ENCODE peak calls at places on chromosomes 2 and 18, in nine cellular contexts. C is GM23338, P is AG09309, I is colonic mucosa, O is IMR-90, W is astrocyte of the spinal cord, J is endothelial cell of umbilical vein, K is SJSA1, N is thoracic aorta. L is an unnamed sample.

GRCh38 chr2:27019459-27020336 is 13.1 kb upstream of the TMEM214 start:
- DNase-seq in W (no peak), N (no peak), J (no peak), P (no peak), O (no peak), I (no peak), K (no peak), C (no peak), L (no peak)

GRCh38 chr2:21395366-21395765 is 271.6 kb downstream of the TDRD15 start:
- DNase-seq in C (peak), J (no peak), O (no peak), I (no peak), W (no peak), K (no peak), P (no peak), N (no peak), L (no peak)

GRCh38 chr2:69200107-69200520 is 186.9 kb downstream of the GFPT1 start:
- DNase-seq in K (no peak), C (no peak), P (peak), I (no peak), W (peak), J (no peak), N (no peak), O (peak), L (peak)

GRCh38 chr2:159715451-159715850 is 3.1 kb downstream of the MARCHF7 start:
- DNase-seq in J (no peak), O (no peak), P (no peak), W (no peak), N (no peak), K (no peak), I (no peak), C (no peak), L (no peak)

GRCh38 chr18:8763611-8764010 is 58.3 kb downstream of the MTCL1 start:
- DNase-seq in K (no peak), N (no peak), P (no peak), I (no peak), J (no peak), W (peak), O (no peak), C (no peak), L (no peak)

GRCh38 chr2:235573331-235574221 is 79.7 kb downstream of the AGAP1 start:
- DNase-seq in W (no peak), K (no peak), I (no peak), P (no peak), J (peak), C (peak), N (no peak), O (no peak), L (no peak)

GRCh38 chr2:27822049-27822448 is 50.5 kb downstream of the MRPL33 start:
- DNase-seq in W (no peak), J (no peak), K (no peak), C (no peak), O (no peak), N (no peak), P (no peak), I (no peak), L (no peak)

GRCh38 chr18:11548367-11548766 is 61.0 kb upstream of the SLC35G4 start:
- DNase-seq in C (no peak), N (no peak), J (no peak), K (no peak), P (no peak), O (no peak), W (no peak), I (no peak), L (no peak)

GRCh38 chr18:74454279-74454741 is 2.8 kb downstream of the DIPK1C start:
- DNase-seq in C (no peak), I (no peak), J (no peak), P (no peak), N (no peak), K (no peak), O (no peak), W (no peak), L (no peak)

GRCh38 chr18:4636957-4637356 is 181.8 kb upstream of the DLGAP1 start:
- DNase-seq in P (no peak), N (no peak), C (no peak), J (no peak), W (no peak), K (no peak), I (no peak), O (no peak), L (no peak)

GRCh38 chr2:240767341-240767740 is 52.7 kb downstream of the KIF1A start:
- DNase-seq in C (no peak), N (no peak), W (no peak), P (no peak), I (no peak), K (no peak), J (no peak), O (no peak), L (no peak)

GRCh38 chr2:27221166-27221565 is 4.0 kb downstream of the CAD start:
- DNase-seq in P (no peak), C (no peak), W (no peak), N (no peak), I (no peak), O (no peak), K (no peak), J (no peak), L (no peak)

GRCh38 chr2:65558748-65559147 is 126.3 kb upstream of the SPRED2 start:
- DNase-seq in N (no peak), K (no peak), J (no peak), O (no peak), I (no peak), C (peak), P (no peak), W (no peak), L (no peak)

GRCh38 chr2:36780231-36780808 is 83.8 kb downstream of the VIT start:
- DNase-seq in K (no peak), C (peak), I (no peak), P (peak), W (peak), J (peak), N (no peak), O (peak), L (peak)

GRCh38 chr2:4553219-4553618 is 849.8 kb downstream of the DCDC2C start:
- DNase-seq in C (no peak), K (no peak), O (no peak), P (no peak), J (no peak), N (no peak), I (no peak), W (peak), L (no peak)

GRCh38 chr2:51723716-51724115 is 691.8 kb upstream of the NRXN1 start:
- DNase-seq in N (no peak), C (no peak), I (no peak), P (no peak), K (no peak), W (peak), O (peak), J (no peak), L (no peak)

GRCh38 chr2:155424518-155424917 is 726.0 kb downstream of the KCNJ3 start:
- DNase-seq in K (no peak), J (no peak), P (no peak), C (no peak), N (no peak), O (no peak), W (no peak), I (no peak), L (no peak)

GRCh38 chr2:16644204-16644925 is 21.3 kb downstream of the CYRIA start:
- DNase-seq in O (peak), K (no peak), I (no peak), C (no peak), W (no peak), N (no peak), J (no peak), P (no peak), L (no peak)

GRCh38 chr18:5582054-5582453 is 38.3 kb upstream of the EPB41L3 start:
- DNase-seq in P (peak), J (peak), W (peak), C (peak), N (no peak), O (peak), I (no peak), K (no peak), L (peak)

GRCh38 chr2:230640540-230641011 is 72.1 kb upstream of the CAB39 start:
- DNase-seq in I (no peak), O (peak), W (peak), C (no peak), P (peak), K (peak), J (no peak), N (no peak), L (peak)

GRCh38 chr2:42044939-42045338 is 2.9 kb upstream of the PKDCC start:
- DNase-seq in P (no peak), I (no peak), J (no peak), K (no peak), W (no peak), O (no peak), C (no peak), N (no peak), L (no peak)

GRCh38 chr2:9979977-9980376 is 28.5 kb downstream of the GRHL1 start:
- DNase-seq in P (no peak), K (no peak), J (no peak), O (no peak), W (no peak), N (no peak), C (no peak), I (no peak), L (no peak)

GRCh38 chr2:70868970-70869369 is 33.4 kb upstream of the CD207 start:
- DNase-seq in I (no peak), O (no peak), W (no peak), C (no peak), J (no peak), P (no peak), N (no peak), K (no peak), L (no peak)

GRCh38 chr2:170815746-170816498 is 765 bp upstream of the GAD1 start:
- DNase-seq in W (peak), C (peak), I (peak), K (peak), J (peak), O (peak), N (no peak), P (no peak), L (peak)

GRCh38 chr2:197628043-197628500 is 47.3 kb downstream of the RFTN2 start:
- DNase-seq in C (peak), W (no peak), K (no peak), I (no peak), J (peak), N (no peak), O (peak), P (no peak), L (no peak)

GRCh38 chr18:6310714-6311113 is 104.0 kb downstream of the L3MBTL4 start:
- DNase-seq in W (no peak), K (no peak), P (no peak), C (no peak), J (no peak), O (no peak), I (no peak), N (no peak), L (no peak)

GRCh38 chr2:234912437-234912836 is 39.4 kb upstream of the SH3BP4 start:
- DNase-seq in J (no peak), N (no peak), C (no peak), P (no peak), K (no peak), I (no peak), W (no peak), O (no peak), L (no peak)

GRCh38 chr2:229090231-229090630 is 180.9 kb downstream of the PID1 start:
- DNase-seq in J (no peak), C (peak), I (peak), W (no peak), O (peak), N (no peak), P (no peak), K (no peak), L (no peak)

GRCh38 chr2:200393191-200393590 is 86.7 kb downstream of the SPATS2L start:
- DNase-seq in K (no peak), W (no peak), I (no peak), N (no peak), J (no peak), O (no peak), P (no peak), C (no peak), L (no peak)

GRCh38 chr2:225690153-225690552 is 290.6 kb downstream of the NYAP2 start:
- DNase-seq in J (no peak), O (no peak), N (no peak), C (no peak), K (no peak), W (no peak), I (no peak), P (no peak), L (no peak)

GRCh38 chr2:205280630-205281225 is 401.6 kb upstream of the NRP2 start:
- DNase-seq in N (no peak), O (no peak), K (no peak), W (no peak), P (no peak), C (no peak), J (no peak), I (no peak), L (no peak)

GRCh38 chr2:124267821-124268220 is 242.7 kb downstream of the CNTNAP5 start:
- DNase-seq in O (peak), J (no peak), N (no peak), W (peak), P (no peak), I (no peak), K (no peak), C (no peak), L (peak)

GRCh38 chr18:26868968-26869586 is 3.6 kb upstream of the AQP4 start:
- DNase-seq in W (no peak), I (no peak), K (no peak), C (no peak), O (no peak), J (no peak), P (no peak), N (no peak), L (no peak)

GRCh38 chr2:116510117-116510671 is 1304.3 kb upstream of the DDX18 start:
- DNase-seq in C (peak), J (no peak), N (no peak), W (peak), P (no peak), I (no peak), K (no peak), O (no peak), L (no peak)

GRCh38 chr2:217530399-217531100 is 472.2 kb downstream of the TNS1 start:
- DNase-seq in O (no peak), C (no peak), P (no peak), J (no peak), K (no peak), I (no peak), W (no peak), N (no peak), L (no peak)

GRCh38 chr18:62659698-62660097 is 55.6 kb upstream of the PHLPP1 start:
- DNase-seq in I (no peak), K (no peak), P (no peak), O (no peak), N (no peak), C (peak), J (no peak), W (no peak), L (no peak)

GRCh38 chr2:56624181-56624580 is 440.4 kb downstream of the CCDC85A start:
- DNase-seq in J (no peak), I (no peak), O (no peak), K (no peak), P (no peak), N (no peak), C (no peak), W (no peak), L (no peak)

DNA sequence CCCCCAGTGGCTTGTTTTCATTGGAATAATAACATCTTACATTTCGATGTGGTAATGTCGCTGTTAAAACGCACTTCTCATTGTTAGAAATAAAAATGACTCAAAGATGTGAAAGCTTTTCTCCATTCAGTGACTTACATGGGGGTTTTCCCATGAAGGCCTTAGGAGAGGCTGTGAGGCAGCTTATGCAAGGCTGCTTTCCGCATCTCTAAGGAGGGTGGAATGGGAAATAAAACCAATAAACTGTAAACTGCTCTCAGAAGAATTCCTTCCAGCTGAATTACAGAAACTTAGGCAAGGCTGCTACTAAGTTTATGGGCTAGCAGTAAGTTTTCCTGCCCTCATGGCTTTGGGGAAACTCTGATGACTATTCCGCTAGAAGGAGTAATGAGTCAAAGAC is 97.6 kb upstream of the SMAD7 start:
- DNase-seq in P (peak), W (peak), N (no peak), K (peak), O (peak), I (no peak), J (no peak), C (no peak), L (peak)
- H3K4me3 ChIP-seq in P (peak), W (no peak), N (no peak), K (no peak), O (no peak), I (no peak), J (no peak), C (no peak), L (no peak)

GRCh38 chr2:223944704-223945531 is at the start of gene WDFY1:
- DNase-seq in N (no peak), C (peak), J (peak), O (peak), P (peak), W (peak), I (peak), K (peak), L (peak)

GRCh38 chr2:223943561-223944008 is 1.6 kb downstream of the WDFY1 start:
- DNase-seq in I (peak), O (peak), K (peak), C (no peak), W (peak), N (no peak), P (no peak), J (peak), L (peak)

GRCh38 chr2:223947711-223948205 is 2.6 kb upstream of the WDFY1 start:
- DNase-seq in N (no peak), I (no peak), P (no peak), C (peak), O (no peak), J (no peak), W (no peak), K (no peak), L (no peak)

GRCh38 chr2:223944166-223944703 is 900 bp downstream of the WDFY1 start:
- DNase-seq in J (no peak), C (peak), W (peak), O (no peak), K (peak), P (no peak), N (no peak), I (peak), L (peak)

GRCh38 chr2:223945755-223946154 is 620 bp upstream of the WDFY1 start:
- DNase-seq in O (no peak), J (peak), C (no peak), N (no peak), I (no peak), P (no peak), W (no peak), K (no peak), L (no peak)
- H3K4me3 ChIP-seq in O (no peak), J (no peak), C (peak), N (peak), I (peak), P (no peak), W (no peak), K (no peak), L (no peak)

GRCh38 chr2:1856481-1856880 is 112.2 kb upstream of the PXDN start:
- DNase-seq in K (no peak), O (no peak), P (no peak), C (no peak), N (no peak), W (peak), I (no peak), J (no peak), L (no peak)
- H3K4me3 ChIP-seq in K (no peak), O (no peak), P (no peak), C (no peak), N (no peak), W (no peak), I (no peak), J (no peak), L (no peak)

DNA sequence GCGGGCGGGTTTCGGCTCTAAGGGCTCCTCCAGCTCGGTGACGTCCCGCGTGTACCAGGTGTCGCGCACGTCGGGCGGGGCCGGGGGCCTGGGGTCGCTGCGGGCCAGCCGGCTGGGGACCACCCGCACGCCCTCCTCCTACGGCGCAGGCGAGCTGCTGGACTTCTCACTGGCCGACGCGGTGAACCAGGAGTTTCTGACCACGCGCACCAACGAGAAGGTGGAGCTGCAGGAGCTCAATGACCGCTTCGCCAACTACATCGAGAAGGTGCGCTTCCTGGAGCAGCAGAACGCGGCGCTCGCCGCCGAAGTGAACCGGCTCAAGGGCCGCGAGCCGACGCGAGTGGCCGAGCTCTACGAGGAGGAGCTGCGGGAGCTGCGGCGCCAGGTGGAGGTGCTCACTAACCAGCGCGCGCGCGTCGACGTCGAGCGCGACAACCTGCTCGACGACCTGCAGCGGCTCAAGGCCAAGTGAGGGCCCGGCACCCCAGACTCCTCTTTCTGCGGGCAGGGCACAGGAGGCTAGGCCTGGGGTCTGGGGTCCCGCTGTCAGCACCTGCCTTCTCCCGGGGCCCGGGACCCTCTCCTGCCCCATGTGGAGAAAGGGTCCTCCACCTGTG is 503 bp downstream of the DES start:
- DNase-seq in K (no peak), J (no peak), C (peak), I (no peak), W (no peak), N (no peak), O (no peak), P (no peak), L (no peak)
- H3K4me3 ChIP-seq in K (no peak), J (no peak), C (peak), I (peak), W (no peak), N (peak), O (no peak), P (no peak), L (no peak)

GRCh38 chr2:40485319-40485718 is 33.4 kb upstream of the SLC8A1 start:
- DNase-seq in P (no peak), K (no peak), O (no peak), N (no peak), J (no peak), C (no peak), W (no peak), I (no peak), L (no peak)

GRCh38 chr2:40488101-40488598 is 36.3 kb upstream of the SLC8A1 start:
- DNase-seq in O (peak), K (no peak), C (peak), P (peak), W (peak), J (peak), I (no peak), N (no peak), L (peak)

GRCh38 chr2:40489678-40489960 is 37.7 kb upstream of the SLC8A1 start:
- DNase-seq in W (no peak), I (no peak), O (no peak), P (no peak), C (no peak), K (no peak), J (no peak), N (no peak), L (no peak)

GRCh38 chr2:40487592-40487991 is 35.7 kb upstream of the SLC8A1 start:
- DNase-seq in N (no peak), I (no peak), K (no peak), C (no peak), W (peak), J (no peak), P (no peak), O (peak), L (no peak)

DNA sequence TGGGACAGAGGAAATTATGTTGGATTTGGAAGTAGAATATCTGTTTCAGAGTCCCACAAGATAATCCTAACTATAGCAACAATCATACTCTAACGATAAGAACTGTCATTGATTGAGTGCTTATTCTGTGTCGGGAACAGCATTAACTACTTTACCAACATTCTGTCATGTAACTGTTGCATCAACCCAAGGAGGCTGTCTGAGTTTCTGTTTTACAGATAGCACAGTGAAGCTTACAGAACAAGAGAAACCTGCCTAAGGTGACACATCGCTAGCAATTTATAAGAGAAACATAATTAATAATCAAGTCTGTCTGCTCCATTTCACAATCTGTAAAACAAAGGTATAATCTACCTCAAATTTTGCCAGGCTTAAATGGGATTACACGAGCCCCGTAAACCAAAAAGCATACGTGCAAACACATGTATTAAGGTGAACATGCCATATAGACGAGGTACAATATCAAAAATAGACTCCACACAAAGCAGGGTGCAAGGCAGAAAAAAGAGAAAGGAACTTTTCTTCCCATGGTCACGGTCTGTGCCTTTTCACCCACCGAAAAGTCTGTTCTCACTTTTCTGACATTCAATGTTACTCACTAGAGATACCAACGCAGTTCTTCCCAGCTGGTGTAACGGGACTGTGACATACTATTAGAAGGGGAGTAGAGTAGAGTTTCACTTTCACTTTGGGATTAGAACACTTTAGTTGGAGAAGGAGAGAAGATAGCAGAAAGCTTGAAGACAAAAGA is 37.2 kb upstream of the SLC8A1 start:
- DNase-seq in C (no peak), O (peak), J (no peak), P (no peak), W (peak), I (no peak), N (no peak), K (no peak), L (peak)
- H3K4me3 ChIP-seq in C (no peak), O (peak), J (no peak), P (no peak), W (no peak), I (peak), N (peak), K (peak), L (peak)